ENCODE peak calls at places on chromosomes 6 and 20, in eight cellular contexts. F, X, H, O, U, B, S and P are unnamed samples.
A peak's percentile ranks its signal among the peaks of the same experiment; 100 is the strongest.

GRCh38 chr20:24732599-24732998 is 216.5 kb upstream of the CST7 start:
- DNase-seq in F (no peak), X (no peak), H (no peak), O (no peak), U (no peak), B (no peak), S (peak; percentile 15), P (no peak)

GRCh38 chr20:50309280-50309763 is 118.7 kb downstream of the CEBPB start:
- DNase-seq in F (peak; percentile 73), X (no peak), H (no peak), O (no peak), U (no peak), B (no peak), S (no peak), P (peak; percentile 47)

GRCh38 chr20:58973179-58973578 is 7.9 kb upstream of the NELFCD start:
- DNase-seq in F (no peak), X (no peak), H (no peak), O (no peak), U (no peak), B (no peak), S (no peak), P (no peak)

GRCh38 chr20:31578448-31579138 is 26.5 kb upstream of the ID1 start:
- DNase-seq in F (no peak), X (no peak), H (no peak), O (no peak), U (no peak), B (no peak), S (no peak), P (no peak)

GRCh38 chr20:3786665-3787639 is at the start of gene CENPB:
- DNase-seq in F (peak; percentile 89), X (peak; percentile 95), H (peak; percentile 88), O (peak; percentile 91), U (peak; percentile 94), B (peak; percentile 87), S (peak; percentile 86), P (peak; percentile 92)

GRCh38 chr6:21808551-21809181 is 215.1 kb downstream of the SOX4 start:
- DNase-seq in F (peak; percentile 79), X (no peak), H (no peak), O (peak; percentile 22), U (no peak), B (no peak), S (no peak), P (peak; percentile 59)

GRCh38 chr6:158560787-158561246 is 926 bp downstream of the TMEM181 start:
- DNase-seq in F (no peak), X (peak; percentile 42), H (no peak), O (peak; percentile 29), U (peak; percentile 62), B (peak; percentile 66), S (no peak), P (no peak)

GRCh38 chr6:108570518-108570917 is 9.8 kb downstream of the FOXO3 start:
- DNase-seq in F (no peak), X (no peak), H (no peak), O (no peak), U (no peak), B (no peak), S (no peak), P (no peak)

GRCh38 chr6:25138024-25138696 is 141.0 kb upstream of the CARMIL1 start:
- DNase-seq in F (peak; percentile 90), X (no peak), H (peak; percentile 63), O (peak; percentile 74), U (peak; percentile 80), B (peak; percentile 39), S (peak; percentile 52), P (peak; percentile 79)

GRCh38 chr6:168133707-168134398 is 54.8 kb upstream of the FRMD1 start:
- DNase-seq in F (peak; percentile 6), X (no peak), H (no peak), O (no peak), U (no peak), B (no peak), S (no peak), P (peak; percentile 7)

GRCh38 chr20:38579219-38579618 is 1.8 kb upstream of the ADIG start:
- DNase-seq in F (no peak), X (no peak), H (peak; percentile 61), O (no peak), U (no peak), B (no peak), S (no peak), P (no peak)

GRCh38 chr20:7716286-7716972 is 223.8 kb downstream of the HAO1 start:
- DNase-seq in F (peak; percentile 77), X (no peak), H (no peak), O (no peak), U (no peak), B (no peak), S (no peak), P (no peak)

GRCh38 chr6:131602913-131603312 is 25.1 kb downstream of the MED23 start:
- DNase-seq in F (peak; percentile 67), X (no peak), H (no peak), O (no peak), U (no peak), B (no peak), S (no peak), P (no peak)

GRCh38 chr20:56628015-56628872 is 862 bp upstream of the TFAP2C start:
- DNase-seq in F (peak; percentile 21), X (peak; percentile 83), H (no peak), O (peak; percentile 28), U (no peak), B (no peak), S (no peak), P (no peak)

GRCh38 chr20:64049060-64049886 is at the start of gene SOX18:
- DNase-seq in F (peak; percentile 56), X (peak; percentile 82), H (peak; percentile 61), O (no peak), U (no peak), B (peak; percentile 73), S (no peak), P (no peak)

GRCh38 chr20:59055302-59055701 is 12.7 kb upstream of the PRELID3B start:
- DNase-seq in F (peak; percentile 34), X (no peak), H (no peak), O (no peak), U (no peak), B (no peak), S (no peak), P (no peak)

GRCh38 chr20:53842301-53843099 is 227.9 kb downstream of the BCAS1 start:
- DNase-seq in F (no peak), X (no peak), H (no peak), O (no peak), U (no peak), B (no peak), S (no peak), P (no peak)

GRCh38 chr20:44683263-44684046 is 31.7 kb upstream of the CCN5 start:
- DNase-seq in F (peak; percentile 64), X (peak; percentile 79), H (no peak), O (peak; percentile 37), U (peak; percentile 67), B (peak; percentile 68), S (no peak), P (no peak)

GRCh38 chr20:38633577-38634093 is 32.0 kb downstream of the ARHGAP40 start:
- DNase-seq in F (peak; percentile 51), X (peak; percentile 75), H (peak; percentile 40), O (peak; percentile 30), U (no peak), B (peak; percentile 82), S (peak; percentile 54), P (no peak)

GRCh38 chr20:40521962-40522361 is 167.1 kb downstream of the MAFB start:
- DNase-seq in F (no peak), X (no peak), H (no peak), O (peak; percentile 53), U (no peak), B (no peak), S (no peak), P (no peak)

GRCh38 chr20:40524071-40524470 is 165.0 kb downstream of the MAFB start:
- DNase-seq in F (no peak), X (no peak), H (no peak), O (no peak), U (no peak), B (no peak), S (no peak), P (no peak)

GRCh38 chr20:40525356-40525755 is 163.7 kb downstream of the MAFB start:
- DNase-seq in F (peak; percentile 53), X (no peak), H (no peak), O (no peak), U (no peak), B (no peak), S (no peak), P (no peak)

GRCh38 chr20:40519928-40520327 is 169.1 kb downstream of the MAFB start:
- DNase-seq in F (no peak), X (no peak), H (no peak), O (no peak), U (no peak), B (no peak), S (no peak), P (no peak)

GRCh38 chr20:40522405-40522804 is 166.6 kb downstream of the MAFB start:
- DNase-seq in F (no peak), X (no peak), H (no peak), O (no peak), U (no peak), B (no peak), S (no peak), P (no peak)
- TF ChIP-seq CTCF in F (no peak), X (no peak), H (no peak), O (no peak), U (no peak), B (no peak), S (no peak), P (no peak)

DNA sequence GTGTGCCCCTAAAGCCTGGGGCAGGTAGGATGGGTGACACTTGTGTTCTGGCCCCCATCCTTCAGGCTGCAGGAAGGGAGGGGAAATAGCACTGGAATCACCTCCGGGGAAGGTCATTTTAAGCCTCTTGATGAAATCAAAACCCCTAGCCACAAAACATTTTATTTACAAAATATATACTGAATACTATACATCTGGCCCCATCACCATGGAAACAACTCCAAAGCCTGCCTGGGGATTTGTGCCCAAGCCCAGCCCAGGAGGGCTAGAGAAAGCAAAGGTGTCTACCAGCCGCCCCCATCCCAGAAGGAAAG is 2.6 kb downstream of the SMIM29 start:
- DNase-seq in F (no peak), X (no peak), H (no peak), O (no peak), U (peak; percentile 54), B (no peak), S (no peak), P (no peak)
- H3K27me3 ChIP-seq in F (no peaks in the 10 kb centered on the region), X (no peaks in the 10 kb centered on the region), H (no peaks in the 10 kb centered on the region), O (no peaks in the 10 kb centered on the region), U (no peaks in the 10 kb centered on the region), B (no peaks in the 10 kb centered on the region), S (no peaks in the 10 kb centered on the region), P (no peaks in the 10 kb centered on the region)

GRCh38 chr6:157312733-157313132 is 10.6 kb downstream of the TMEM242 start:
- DNase-seq in F (no peak), X (no peak), H (no peak), O (no peak), U (no peak), B (no peak), S (no peak), P (no peak)
- TF ChIP-seq CTCF in F (no peak), X (no peak), H (no peak), O (no peak), U (no peak), B (no peak), S (no peak), P (no peak)

DNA sequence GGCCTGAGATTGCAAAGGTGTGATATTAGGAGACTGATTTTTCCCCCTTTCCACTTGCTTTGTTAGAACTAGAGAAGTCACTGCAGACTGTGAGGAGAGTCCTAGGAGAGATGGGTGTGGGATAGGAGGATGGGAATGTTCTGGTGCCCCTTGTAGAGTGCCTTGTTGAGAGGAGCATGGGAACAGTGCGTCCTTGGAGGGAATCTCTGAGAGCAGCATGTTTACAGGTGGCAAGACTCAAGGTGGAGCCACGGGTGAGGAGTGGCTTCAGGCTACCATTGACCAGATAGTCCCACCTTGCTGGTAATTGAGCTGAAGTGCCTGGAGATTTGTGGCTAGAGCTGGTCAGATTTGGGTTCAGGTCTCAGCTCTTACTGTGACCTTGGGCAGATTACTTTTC is 6.0 kb downstream of the PLCG1 start:
- DNase-seq in F (no peak), X (no peak), H (no peak), O (peak; percentile 82), U (peak; percentile 17), B (no peak), S (no peak), P (no peak)
- H3K27me3 ChIP-seq in F (no peaks in the 10 kb centered on the region), X (no peaks in the 10 kb centered on the region), H (no peaks in the 10 kb centered on the region), O (no peaks in the 10 kb centered on the region), U (no peaks in the 10 kb centered on the region), B (no peaks in the 10 kb centered on the region), S (no peaks in the 10 kb centered on the region), P (no peaks in the 10 kb centered on the region)